ENCODE peak calls at places on chromosomes 1 and 21, in six cellular contexts. L is IMR-90, W is lung, I is cardiac muscle cell, O is mucosa of descending colon, J is left lung. E is an unnamed sample. For H3K9me3, the result is how much of the 10 kb centered on the place peaks cover.

GRCh38 chr21:44845418-44846200 is 27.7 kb upstream of the SUMO3 start:
- DNase-seq in J (peak), W (peak), L (peak), O (peak), I (peak), E (no peak)

GRCh38 chr1:109112652-109113285 is 1.1 kb upstream of the ELAPOR1 start:
- DNase-seq in J (peak), I (peak), W (peak), L (peak), O (peak), E (peak)

GRCh38 chr1:38137164-38137563 is 90.6 kb upstream of the POU3F1 start:
- DNase-seq in I (no peak), L (no peak), J (no peak), W (no peak), O (no peak), E (no peak)

GRCh38 chr1:212162635-212163034 is 122.6 kb upstream of the PPP2R5A start:
- DNase-seq in L (peak), I (peak), W (no peak), O (peak), J (no peak), E (peak)

GRCh38 chr1:44049839-44050238 is 18.6 kb upstream of the SLC6A9 start:
- DNase-seq in O (no peak), J (no peak), L (peak), I (peak), W (no peak), E (no peak)

GRCh38 chr1:229284887-229285286 is 14.0 kb downstream of the RAB4A start:
- DNase-seq in I (no peak), W (no peak), J (no peak), L (no peak), O (no peak), E (no peak)

GRCh38 chr1:3185896-3186525 is 117.0 kb downstream of the PRDM16 start:
- DNase-seq in J (no peak), L (no peak), O (no peak), W (no peak), I (no peak), E (no peak)

GRCh38 chr1:168483531-168483930 is 60.3 kb downstream of the XCL2 start:
- DNase-seq in O (no peak), I (peak), J (no peak), W (no peak), L (peak), E (no peak)

GRCh38 chr1:157969693-157970485 is 23.6 kb upstream of the KIRREL1 start:
- DNase-seq in O (peak), J (no peak), W (no peak), I (peak), L (peak), E (no peak)

GRCh38 chr1:27138368-27138767 is 16.6 kb downstream of the SLC9A1 start:
- DNase-seq in L (no peak), O (no peak), I (no peak), W (no peak), J (no peak), E (no peak)

GRCh38 chr1:186218661-186219352 is 156.2 kb downstream of the TPR start:
- DNase-seq in W (no peak), I (no peak), L (no peak), J (no peak), O (no peak), E (no peak)

GRCh38 chr1:208988811-208989222 is 594.7 kb upstream of the CAMK1G start:
- DNase-seq in W (no peak), I (peak), L (no peak), O (peak), J (no peak), E (no peak)

GRCh38 chr21:10521091-10521598 is at the start of gene TPTE:
- DNase-seq in I (no peak), J (peak), W (no peak), L (no peak), O (no peak), E (no peak)

GRCh38 chr1:26335774-26336476 is 18.0 kb downstream of the CRYBG2 start:
- DNase-seq in I (no peak), W (no peak), O (no peak), J (peak), L (no peak), E (no peak)

GRCh38 chr1:161069731-161070270 is at the start of gene ARHGAP30:
- DNase-seq in J (peak), W (peak), I (no peak), L (no peak), O (peak), E (peak)

GRCh38 chr1:84078108-84078823 is 65.8 kb upstream of the PRKACB start:
- DNase-seq in O (peak), J (peak), W (no peak), L (peak), I (peak), E (peak)

GRCh38 chr1:3226664-3227371 is 157.8 kb downstream of the PRDM16 start:
- DNase-seq in O (no peak), W (no peak), I (no peak), J (no peak), L (no peak), E (no peak)

GRCh38 chr1:99554727-99555126 is 91.2 kb upstream of the PALMD start:
- DNase-seq in I (no peak), L (no peak), J (no peak), W (no peak), O (no peak), E (no peak)

GRCh38 chr1:113557176-113557575 is 166.9 kb downstream of the MAGI3 start:
- DNase-seq in J (no peak), W (no peak), O (no peak), I (no peak), L (no peak), E (no peak)

GRCh38 chr1:207752456-207753132 is 740 bp downstream of the CD46 start:
- DNase-seq in O (peak), W (peak), L (peak), I (peak), J (peak), E (peak)

GRCh38 chr1:18211764-18212163 is 104.2 kb downstream of the IGSF21 start:
- DNase-seq in I (no peak), L (no peak), J (no peak), O (no peak), W (no peak), E (no peak)

GRCh38 chr1:94634977-94635416 is 93.4 kb upstream of the F3 start:
- DNase-seq in L (no peak), J (no peak), W (no peak), I (no peak), O (no peak), E (no peak)
- TF ChIP-seq CTCF in L (no peak), J (no peak), W (no peak), I (no peak), O (no peak), E (no peak)

GRCh38 chr1:89995595-89996397 is 886 bp downstream of the ZNF326 start:
- DNase-seq in O (no peak), L (no peak), W (no peak), J (no peak), I (no peak), E (no peak)
- H3K4me3 ChIP-seq in O (peak), L (peak), W (peak), J (peak), I (peak), E (peak)

GRCh38 chr21:42815217-42815616 is 64.1 kb downstream of the WDR4 start:
- DNase-seq in J (no peak), I (no peak), L (no peak), O (no peak), W (no peak), E (no peak)
- H3K9me3 ChIP-seq in J (under half), I (under half), L (under half), O (under half), W (under half), E (under half)

DNA sequence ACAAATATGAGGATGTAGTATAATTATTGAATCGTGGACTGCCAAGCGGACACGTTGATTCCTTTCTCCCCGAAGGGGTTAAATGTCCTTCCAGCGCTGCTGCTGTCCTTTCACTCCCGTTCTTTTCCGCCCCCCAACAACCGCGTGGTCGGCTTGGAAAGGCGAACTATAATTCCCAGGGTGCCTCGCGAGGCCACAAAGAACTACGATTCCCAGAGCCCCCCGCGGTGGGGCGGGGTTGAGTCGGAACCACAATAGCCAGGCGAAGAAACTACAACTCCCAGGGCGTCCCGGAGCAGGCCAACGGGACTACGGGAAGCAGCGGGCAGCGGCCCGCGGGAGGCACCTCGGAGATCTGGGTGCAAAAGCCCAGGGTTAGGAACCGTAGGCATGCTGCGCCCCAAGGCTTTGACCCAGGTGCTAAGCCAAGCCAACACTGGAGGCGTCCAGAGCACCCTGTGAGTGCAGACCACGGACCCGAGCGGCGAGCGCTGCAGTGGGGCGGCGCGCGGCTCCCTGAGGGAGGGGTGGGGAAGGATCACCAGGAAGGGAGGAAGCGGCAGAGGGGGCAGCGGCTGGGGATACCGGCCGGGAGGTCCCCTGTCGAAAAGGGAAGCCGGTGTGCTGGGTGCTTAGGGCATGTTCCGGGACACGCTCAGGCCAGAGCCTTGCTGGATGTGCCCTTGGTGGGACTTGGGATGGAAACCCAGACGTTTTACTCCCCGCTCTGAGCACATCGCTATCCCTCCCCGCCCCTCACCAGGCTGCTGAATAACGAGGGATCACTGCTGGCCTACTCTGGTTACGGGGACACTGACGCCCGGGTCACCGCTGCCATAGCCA is at the start of gene LAMTOR2:
- DNase-seq in I (peak), L (peak), W (peak), O (peak), J (peak), E (peak)
- TF ChIP-seq CTCF in I (no peak), L (no peak), W (no peak), O (no peak), J (no peak), E (no peak)

DNA sequence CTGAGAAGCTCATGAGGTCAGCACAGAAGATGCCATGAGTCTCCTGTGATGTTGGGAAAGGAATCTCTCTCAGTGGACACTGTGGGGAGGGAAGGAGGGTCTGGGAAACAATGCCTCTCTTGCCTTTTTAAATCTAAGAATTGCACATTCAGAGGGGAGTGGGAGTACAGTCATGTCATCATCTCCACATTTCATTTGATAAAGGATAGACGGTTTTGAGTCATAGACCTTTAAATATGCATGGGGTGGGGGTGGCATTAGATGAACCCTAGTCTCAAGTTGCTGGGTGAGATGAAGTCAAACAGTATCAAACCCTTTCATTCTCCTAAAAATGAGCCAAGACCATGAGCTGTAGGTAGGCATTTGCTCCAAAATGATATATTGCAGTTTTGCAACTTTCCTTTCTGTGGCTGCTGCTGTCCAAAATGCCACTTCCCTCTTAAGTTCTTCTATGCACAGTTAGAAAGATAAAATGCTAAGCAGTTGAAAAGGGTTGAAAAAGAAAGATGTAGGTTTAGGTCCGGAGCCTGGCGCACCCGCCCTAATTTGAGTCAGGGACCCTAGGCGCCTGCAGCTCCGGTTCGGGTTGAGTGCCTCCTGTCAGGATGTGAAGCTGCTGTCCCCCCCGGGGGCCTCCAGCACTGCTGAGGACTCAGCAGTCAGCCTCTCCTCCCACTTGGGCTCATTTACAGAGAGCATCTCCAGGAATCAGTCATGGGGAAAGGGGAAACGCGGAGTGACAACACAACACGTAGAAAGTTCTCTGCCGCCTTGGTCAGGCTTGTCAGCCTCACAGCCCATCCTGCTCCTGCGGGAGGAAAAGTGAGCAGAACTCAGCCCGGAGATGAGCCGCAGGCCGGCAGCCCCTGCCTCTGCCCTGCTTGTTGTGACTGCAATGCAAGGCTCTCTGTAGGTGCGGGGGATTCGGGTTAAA is 479.3 kb upstream of the RUNX1 start:
- DNase-seq in O (peak), W (no peak), I (peak), L (peak), J (peak), E (peak)
- H3K4me3 ChIP-seq in O (no peak), W (no peak), I (no peak), L (peak), J (peak), E (peak)

GRCh38 chr1:63326473-63327380 is 4.4 kb downstream of the FOXD3 start:
- DNase-seq in J (no peak), O (no peak), L (peak), I (no peak), W (no peak), E (no peak)
- H3K9me3 ChIP-seq in J (under half), O (under half), L (under half), I (under half), W (under half), E (under half)

GRCh38 chr1:14949270-14949835 is 204.2 kb upstream of the TMEM51 start:
- DNase-seq in I (no peak), O (no peak), W (no peak), J (no peak), L (no peak), E (no peak)
- TF ChIP-seq CTCF in I (no peak), O (no peak), W (no peak), J (no peak), L (no peak), E (no peak)

DNA sequence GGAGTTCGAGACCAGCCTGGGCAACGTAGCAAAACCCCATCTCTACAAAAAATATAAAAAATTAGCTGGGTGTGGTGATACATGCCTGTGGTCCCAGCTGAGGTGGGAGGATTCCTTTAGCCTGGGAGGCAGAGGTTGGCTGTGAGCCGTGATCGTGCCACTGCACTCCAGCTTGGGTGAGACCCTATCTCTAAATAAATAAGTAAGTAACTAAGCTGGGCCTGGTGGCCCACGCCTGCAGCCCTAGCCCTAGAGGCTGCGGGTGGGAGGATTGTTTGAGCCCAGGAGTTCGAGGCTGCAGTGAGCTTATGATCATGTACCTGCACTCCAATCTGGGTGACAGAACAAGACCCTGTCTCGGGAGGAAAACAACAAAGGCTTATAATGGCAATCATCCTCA is 4.6 kb downstream of the CLIC4 start:
- DNase-seq in J (no peak), W (no peak), L (no peak), I (no peak), O (no peak), E (no peak)
- H3K4me3 ChIP-seq in J (no peak), W (no peak), L (no peak), I (no peak), O (no peak), E (no peak)

GRCh38 chr1:227707807-227708206 is 27.3 kb downstream of the JMJD4 start:
- DNase-seq in L (no peak), J (no peak), O (no peak), W (no peak), I (no peak), E (no peak)
- H3K9me3 ChIP-seq in L (under half), J (half or more), O (under half), W (under half), I (under half), E (under half)

E was measured in CD8-positive, alpha-beta T cell.